ENCODE peak calls at places on chromosomes 5 and 9, in seven cellular contexts. K is PC-3; B is brain microvascular endothelial cell; V is suprapubic skin; L is AG09309; E is neural crest cell; D is CD4-positive, alpha-beta T cell. A is an unnamed sample.

GRCh38 chr5:35608881-35609779 is 8.5 kb upstream of the SPEF2 start:
- DNase-seq in V (no peak), D (no peak), B (no peak), K (peak), E (no peak), L (peak), A (no peak)

GRCh38 chr9:33823801-33824200 is 6.8 kb downstream of the UBE2R2 start:
- DNase-seq in B (no peak), K (no peak), V (no peak), L (no peak), D (no peak), E (no peak), A (no peak)

GRCh38 chr9:86368871-86369521 is 14.8 kb upstream of the TUT7 start:
- DNase-seq in E (no peak), K (peak), V (no peak), B (peak), D (no peak), L (peak), A (no peak)

GRCh38 chr9:76136986-76137385 is 246.5 kb downstream of the PCSK5 start:
- DNase-seq in B (peak), D (no peak), K (no peak), V (no peak), L (peak), E (no peak), A (no peak)

GRCh38 chr5:72515211-72515610 is 8.0 kb upstream of the ZNF366 start:
- DNase-seq in E (no peak), B (no peak), D (no peak), L (no peak), K (peak), V (no peak), A (no peak)

GRCh38 chr5:97044057-97044456 is 98.4 kb downstream of the LIX1 start:
- DNase-seq in E (no peak), K (peak), L (no peak), D (no peak), V (no peak), B (peak), A (no peak)

GRCh38 chr9:69157751-69158466 is 16.2 kb upstream of the TJP2 start:
- DNase-seq in D (no peak), L (no peak), E (no peak), B (peak), V (no peak), K (no peak), A (no peak)

GRCh38 chr5:124732891-124733670 is 13.4 kb downstream of the ZNF608 start:
- DNase-seq in V (no peak), E (no peak), K (no peak), D (no peak), B (no peak), L (no peak), A (no peak)

GRCh38 chr5:392431-392988 is 50.5 kb upstream of the EXOC3 start:
- DNase-seq in V (peak), K (peak), L (no peak), B (no peak), E (no peak), D (peak), A (no peak)

GRCh38 chr5:76688836-76689235 is 27.1 kb upstream of the F2R start:
- DNase-seq in K (peak), V (no peak), B (no peak), D (no peak), E (no peak), L (no peak), A (no peak)

GRCh38 chr9:76716270-76716669 is 48.0 kb upstream of the PCA3 start:
- DNase-seq in B (no peak), D (no peak), K (no peak), L (no peak), V (no peak), E (no peak), A (no peak)

GRCh38 chr9:17031546-17031945 is 103.3 kb upstream of the CNTLN start:
- DNase-seq in D (no peak), V (no peak), E (no peak), K (no peak), L (no peak), B (no peak), A (no peak)

GRCh38 chr5:174242573-174242972 is 197.1 kb downstream of the NSG2 start:
- DNase-seq in E (no peak), B (no peak), L (no peak), D (no peak), V (no peak), K (no peak), A (no peak)

GRCh38 chr5:63261695-63262094 is 683.1 kb downstream of the LRRC70 start:
- DNase-seq in E (no peak), L (no peak), D (no peak), V (no peak), B (no peak), K (peak), A (no peak)

GRCh38 chr9:75085640-75086039 is 2.3 kb downstream of the NMRK1 start:
- DNase-seq in D (no peak), E (no peak), V (no peak), B (no peak), L (no peak), K (no peak), A (no peak)

GRCh38 chr5:148416921-148417320 is 33.2 kb downstream of the FBXO38 start:
- DNase-seq in K (peak), L (peak), B (peak), V (no peak), E (no peak), D (no peak), A (no peak)

GRCh38 chr5:176547811-176548210 is 1.3 kb upstream of the CDHR2 start:
- DNase-seq in D (no peak), L (no peak), B (no peak), V (no peak), K (peak), E (no peak), A (no peak)

GRCh38 chr9:111728143-111728542 is 66.6 kb downstream of the SHOC1 start:
- DNase-seq in D (no peak), E (no peak), L (no peak), K (peak), B (no peak), V (no peak), A (no peak)

GRCh38 chr5:137825165-137825564 is 42.5 kb upstream of the MYOT start:
- DNase-seq in L (no peak), B (peak), K (peak), D (no peak), E (no peak), V (no peak), A (no peak)

GRCh38 chr9:6782378-6782777 is 24.6 kb downstream of the KDM4C start:
- DNase-seq in D (no peak), B (no peak), K (no peak), E (no peak), L (no peak), V (no peak), A (no peak)

GRCh38 chr5:141519605-141520288 is 30.9 kb downstream of the PCDHGC5 start:
- DNase-seq in V (no peak), K (no peak), D (no peak), L (no peak), B (no peak), E (no peak), A (no peak)

GRCh38 chr5:73996181-73996770 is 370.3 kb downstream of the ARHGEF28 start:
- DNase-seq in K (no peak), V (no peak), B (no peak), L (no peak), E (no peak), D (no peak), A (no peak)

GRCh38 chr5:66223637-66224036 is 79.5 kb downstream of the SREK1 start:
- DNase-seq in D (no peak), B (no peak), K (peak), V (no peak), L (no peak), E (no peak), A (no peak)

GRCh38 chr5:139443766-139444473 is 4.6 kb upstream of the DNAJC18 start:
- DNase-seq in D (no peak), K (peak), V (no peak), B (peak), L (no peak), E (no peak), A (no peak)

GRCh38 chr9:100465270-100465669 is 7.7 kb upstream of the TMEFF1 start:
- DNase-seq in V (no peak), B (no peak), K (no peak), D (no peak), E (no peak), L (no peak), A (no peak)

GRCh38 chr9:254516-254915 is 39.9 kb downstream of the DOCK8 start:
- DNase-seq in D (no peak), V (no peak), K (peak), E (no peak), B (no peak), L (no peak), A (no peak)

GRCh38 chr5:116374434-116374852 is 200.2 kb downstream of the SEMA6A start:
- DNase-seq in V (no peak), K (no peak), E (no peak), D (no peak), B (no peak), L (no peak), A (no peak)

GRCh38 chr9:86655147-86655546 is 292.2 kb downstream of the GAS1 start:
- DNase-seq in V (no peak), D (no peak), L (no peak), E (no peak), K (no peak), B (peak), A (no peak)

GRCh38 chr5:8184455-8185063 is 315.6 kb downstream of the MTRR start:
- DNase-seq in L (no peak), K (peak), V (no peak), E (peak), B (peak), D (no peak), A (no peak)

GRCh38 chr5:32531885-32532520 is 53.4 kb upstream of the SUB1 start:
- DNase-seq in L (no peak), E (no peak), B (peak), D (peak), V (no peak), K (peak), A (no peak)

GRCh38 chr5:179871506-179871905 is 12.9 kb upstream of the MRNIP start:
- DNase-seq in K (no peak), E (no peak), V (no peak), L (no peak), D (no peak), B (no peak), A (no peak)

GRCh38 chr9:6680797-6681146 is 35.2 kb upstream of the GLDC start:
- DNase-seq in E (no peak), K (peak), V (peak), L (no peak), B (no peak), D (no peak), A (no peak)

GRCh38 chr9:132755096-132755495 is 84.8 kb downstream of the GTF3C4 start:
- DNase-seq in B (no peak), K (no peak), L (no peak), E (no peak), D (no peak), V (peak), A (no peak)

GRCh38 chr9:95268681-95269080 is 48.8 kb downstream of the FANCC start:
- DNase-seq in B (peak), E (no peak), D (no peak), V (no peak), K (peak), L (no peak), A (no peak)

GRCh38 chr9:17159469-17159868 is 24.6 kb downstream of the CNTLN start:
- DNase-seq in K (no peak), L (no peak), B (no peak), D (no peak), E (no peak), V (no peak), A (no peak)

GRCh38 chr5:173757817-173758216 is 130.3 kb upstream of the CPEB4 start:
- DNase-seq in K (no peak), L (no peak), B (no peak), V (no peak), E (no peak), D (no peak), A (no peak)

GRCh38 chr9:69945671-69946141 is 97.9 kb upstream of the MAMDC2 start:
- DNase-seq in L (no peak), E (no peak), B (peak), D (no peak), K (no peak), V (no peak), A (no peak)

GRCh38 chr9:114452219-114453169 is 52.8 kb downstream of the WHRN start:
- DNase-seq in B (no peak), K (no peak), V (no peak), L (no peak), D (no peak), E (no peak), A (no peak)

GRCh38 chr9:127723450-127723849 is 7.6 kb downstream of the TTC16 start:
- DNase-seq in K (peak), D (no peak), L (peak), V (no peak), E (no peak), B (peak), A (no peak)
- TF ChIP-seq CTCF in K (no peak), D (no peak), L (peak), V (no peak), E (no peak), B (peak), A (no peak)

DNA sequence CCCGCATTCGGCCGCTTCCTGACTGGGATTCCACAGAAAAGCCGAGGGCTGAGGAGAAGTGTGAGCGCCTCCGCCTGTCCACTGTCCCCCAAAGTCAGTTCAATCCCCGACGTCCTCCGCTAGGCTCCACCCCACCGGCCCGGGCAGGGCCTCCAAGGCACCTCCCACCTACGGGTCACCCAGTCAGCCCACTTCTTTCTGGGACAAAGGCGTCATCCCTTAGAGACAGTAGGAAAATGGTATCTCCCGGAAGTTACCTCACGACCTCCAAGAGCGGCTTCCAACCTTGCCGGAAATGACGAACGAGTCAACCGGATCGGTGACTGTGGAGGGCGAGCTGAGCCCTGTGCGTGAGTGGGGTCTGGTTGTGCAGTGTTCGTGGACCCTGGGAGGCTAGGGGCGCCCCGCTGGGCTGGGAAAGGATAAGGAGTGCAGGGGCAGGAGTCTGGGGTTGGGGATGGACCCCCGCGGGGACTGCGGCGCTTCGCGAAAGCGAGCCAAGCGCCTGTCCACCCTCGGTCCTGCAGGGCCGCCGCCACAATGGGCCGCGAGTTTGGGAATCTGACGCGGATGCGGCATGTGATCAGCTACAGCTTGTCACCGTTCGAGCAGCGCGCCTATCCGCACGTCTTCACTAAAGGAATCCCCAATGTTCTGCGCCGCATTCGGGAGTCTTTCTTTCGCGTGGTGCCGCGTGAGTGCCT is at the start of the genes GDF9 and UQCRQ:
- DNase-seq in D (peak), B (peak), L (peak), E (peak), K (peak), V (peak), A (peak)
- TF ChIP-seq CTCF in D (no peak), B (peak), L (peak), E (no peak), K (peak), V (no peak), A (peak)

DNA sequence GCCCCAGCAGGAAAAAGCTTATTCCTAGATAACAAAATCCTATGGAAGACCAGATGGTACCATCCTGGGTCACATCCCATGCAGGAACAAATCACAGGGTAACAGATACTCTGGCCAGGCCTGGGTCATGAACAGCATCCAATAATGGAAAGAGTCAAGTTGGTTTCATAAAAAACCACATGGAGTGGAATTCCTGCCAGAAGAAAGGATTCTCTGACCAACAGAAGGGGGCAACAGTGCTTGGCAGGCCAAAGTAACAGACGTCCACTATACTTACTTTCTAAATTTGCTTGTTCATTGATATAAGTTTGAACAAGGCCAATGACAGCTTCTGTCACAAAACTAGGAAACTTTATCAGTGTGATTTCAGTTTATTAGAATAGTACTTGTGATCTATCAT is 273.5 kb downstream of the ARRDC3 start:
- DNase-seq in K (no peak), V (no peak), B (peak), E (no peak), D (no peak), L (peak), A (no peak)
- TF ChIP-seq CTCF in K (peak), V (no peak), B (peak), E (no peak), D (no peak), L (peak), A (no peak)

DNA sequence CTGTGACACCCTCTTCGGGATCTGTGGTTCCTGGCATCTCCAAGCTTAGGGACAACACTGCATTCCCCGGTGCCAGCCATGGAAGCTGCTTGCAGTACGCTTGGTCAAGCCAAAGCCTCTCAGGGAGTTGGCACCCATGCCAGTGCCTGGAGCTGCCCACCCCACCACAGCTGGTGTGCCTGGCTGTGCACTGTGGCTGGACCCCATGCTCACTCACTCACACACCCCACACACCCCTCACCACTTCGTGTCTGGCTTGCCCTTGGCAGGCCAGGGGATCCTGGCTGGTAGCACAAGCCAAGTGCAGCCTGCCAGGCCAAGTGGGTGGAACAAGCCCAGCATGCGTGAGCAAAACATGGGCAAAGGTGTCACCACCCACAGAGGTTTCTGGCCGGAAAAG is 324.5 kb upstream of the PTGER4 start:
- DNase-seq in L (no peak), V (no peak), K (no peak), B (no peak), E (no peak), D (no peak), A (no peak)
- TF ChIP-seq CTCF in L (no peak), V (no peak), K (no peak), B (no peak), E (no peak), D (no peak), A (no peak)

GRCh38 chr9:109560470-109561132 is 62.5 kb upstream of the PTPN3 start:
- DNase-seq in E (no peak), V (no peak), L (no peak), K (no peak), B (no peak), D (no peak), A (no peak)
- TF ChIP-seq CTCF in E (no peak), V (no peak), L (no peak), K (peak), B (peak), D (no peak), A (no peak)

DNA sequence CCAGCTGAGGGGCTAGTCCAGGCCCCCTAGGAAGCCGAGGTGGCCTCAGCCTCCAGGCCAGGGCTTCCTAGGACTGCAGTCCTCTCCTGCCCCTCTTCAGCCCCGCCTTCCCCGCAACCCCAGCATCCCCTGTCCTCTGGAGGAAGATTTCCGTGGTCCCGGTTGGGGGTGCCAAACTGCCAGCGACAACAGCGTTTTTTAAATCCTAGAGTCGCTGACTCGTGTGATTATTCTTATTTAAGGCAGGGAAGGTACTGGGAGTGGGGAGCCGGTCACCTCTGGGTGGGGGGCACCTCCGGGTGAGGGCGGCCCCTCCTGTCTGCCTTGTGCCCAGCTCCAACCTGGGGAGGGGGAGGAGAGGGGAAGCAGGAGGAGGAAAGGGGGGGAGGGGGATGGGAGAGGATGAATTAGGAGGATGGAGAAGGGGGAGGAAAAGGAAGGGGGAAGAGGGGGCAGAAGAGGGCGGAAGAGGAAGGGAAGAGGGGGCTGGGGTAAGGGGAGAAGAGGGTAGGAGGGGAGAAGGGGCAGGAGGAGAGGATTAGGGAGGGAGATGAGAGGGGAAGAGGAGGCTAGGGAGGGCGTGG is 173.1 kb upstream of the IER5L start:
- DNase-seq in B (no peak), E (peak), V (no peak), K (no peak), L (no peak), D (no peak), A (no peak)
- TF ChIP-seq CTCF in B (no peak), E (no peak), V (no peak), K (no peak), L (no peak), D (no peak), A (no peak)

DNA sequence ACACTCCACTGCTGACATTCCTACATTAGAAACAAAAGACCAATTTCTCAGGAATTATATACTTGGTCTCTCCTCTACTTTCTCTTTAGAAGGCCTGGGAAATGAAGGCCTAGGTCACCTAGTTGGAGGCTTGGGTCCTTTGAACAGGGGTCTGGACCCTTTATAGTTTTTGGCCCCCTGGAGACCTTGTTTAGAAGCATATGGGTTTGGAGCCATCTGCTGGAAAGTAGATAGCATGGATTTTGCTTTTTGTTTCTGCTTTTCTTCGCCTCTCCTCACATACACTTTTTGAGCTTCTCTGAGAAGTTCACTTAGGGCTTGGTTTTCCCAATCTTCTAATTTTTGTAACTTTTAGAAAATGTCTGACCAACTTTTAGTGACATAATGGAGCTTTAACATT is 67.1 kb upstream of the CDK20 start:
- DNase-seq in K (no peak), V (no peak), D (no peak), E (no peak), B (no peak), L (no peak), A (no peak)
- TF ChIP-seq CTCF in K (peak), V (no peak), D (no peak), E (peak), B (peak), L (peak), A (peak)